ENCODE peak calls at places on chromosomes 13 and 19, in four cellular contexts. N, J, H and C are unnamed samples.
A peak's percentile ranks its signal among the peaks of the same experiment; 100 is the strongest.

GRCh38 chr19:19458110-19458816 is 52.8 kb downstream of the GATAD2A start:
- DNase-seq in H (no peak), N (no peak), J (no peak), C (no peak)

GRCh38 chr13:79779761-79780160 is 298.8 kb downstream of the NDFIP2 start:
- DNase-seq in J (peak; percentile 56), H (no peak), N (peak; percentile 33), C (peak; percentile 41)

GRCh38 chr19:42271861-42272534 is 2.9 kb downstream of the CIC start:
- DNase-seq in H (no peak), N (no peak), J (peak; percentile 31), C (no peak)

GRCh38 chr13:63625869-63626268 is 2210.2 kb upstream of the PCDH20 start:
- DNase-seq in J (no peak), H (no peak), N (no peak), C (no peak)

GRCh38 chr13:27830010-27830409 is 37.7 kb downstream of the GSX1 start:
- DNase-seq in J (peak; percentile 33), H (peak; percentile 26), N (peak; percentile 71), C (peak; percentile 31)

GRCh38 chr19:16566161-16566560 is 6.1 kb downstream of the SLC35E1 start:
- DNase-seq in H (peak; percentile 85), J (no peak), N (peak; percentile 51), C (no peak)

GRCh38 chr19:19185853-19186728 is 5.9 kb downstream of the BORCS8 start:
- DNase-seq in J (no peak), H (peak; percentile 50), N (peak; percentile 57), C (peak; percentile 92)

GRCh38 chr13:41495044-41495443 is 37.7 kb downstream of the RGCC start:
- DNase-seq in N (no peak), J (no peak), H (no peak), C (no peak)

GRCh38 chr19:41994521-41994971 is 516 bp upstream of the ATP1A3 start:
- DNase-seq in H (no peak), J (no peak), N (no peak), C (no peak)

GRCh38 chr13:25874907-25875306 is 176.9 kb downstream of the SHISA2 start:
- DNase-seq in H (peak; percentile 66), N (peak; percentile 26), J (no peak), C (peak; percentile 71)

GRCh38 chr13:95360464-95361097 is 59.3 kb upstream of the ABCC4 start:
- DNase-seq in N (no peak), J (no peak), H (no peak), C (no peak)

GRCh38 chr13:53200075-53200474 is 171.5 kb downstream of the OLFM4 start:
- DNase-seq in J (no peak), N (no peak), H (no peak), C (no peak)

GRCh38 chr13:46546084-46546786 is 6.7 kb upstream of the LRCH1 start:
- DNase-seq in N (no peak), H (no peak), J (no peak), C (no peak)

GRCh38 chr19:2249880-2250764 is 999 bp downstream of the AMH start:
- DNase-seq in H (no peak), N (no peak), J (no peak), C (no peak)

GRCh38 chr19:16328824-16329482 is 4.3 kb downstream of the KLF2 start:
- DNase-seq in J (peak; percentile 63), N (no peak), H (peak; percentile 60), C (peak; percentile 46)

GRCh38 chr19:4673216-4673615 is 3.1 kb upstream of the MYDGF start:
- DNase-seq in N (no peak), J (no peak), H (no peak), C (no peak)

GRCh38 chr19:30693179-30693578 is 321.0 kb downstream of the ZNF536 start:
- DNase-seq in J (no peak), H (no peak), N (no peak), C (no peak)

GRCh38 chr19:33406521-33407139 is 33.1 kb downstream of the CEBPG start:
- DNase-seq in N (peak; percentile 82), H (peak; percentile 56), J (peak; percentile 76), C (peak; percentile 82)

GRCh38 chr13:28489536-28489935 is 5.4 kb downstream of the FLT1 start:
- DNase-seq in H (no peak), J (no peak), N (no peak), C (no peak)

GRCh38 chr13:109095126-109095525 is 465.7 kb downstream of the MYO16 start:
- DNase-seq in H (no peak), J (no peak), N (no peak), C (no peak)

GRCh38 chr13:75783906-75784485 is 147.9 kb downstream of the LMO7 start:
- DNase-seq in N (no peak), H (no peak), J (no peak), C (no peak)

GRCh38 chr19:8831373-8831772 is 731 bp downstream of the ZNF558 start:
- DNase-seq in J (no peak), N (no peak), H (no peak), C (no peak)

GRCh38 chr19:1037553-1038115 is 2.3 kb upstream of the ABCA7 start:
- DNase-seq in H (no peak), N (peak; percentile 13), J (no peak), C (no peak)

GRCh38 chr19:737591-738093 is 13.3 kb upstream of the MISP start:
- DNase-seq in N (peak; percentile 72), J (peak; percentile 57), H (peak; percentile 37), C (peak; percentile 52)

GRCh38 chr13:113881614-113882265 is 17.9 kb upstream of the GAS6 start:
- DNase-seq in H (no peak), N (no peak), J (no peak), C (no peak)

GRCh38 chr13:51267581-51267980 is 45.4 kb downstream of the FAM124A start:
- DNase-seq in J (no peak), N (no peak), H (no peak), C (no peak)

GRCh38 chr19:6023085-6023682 is 45.2 kb upstream of the RANBP3 start:
- DNase-seq in J (no peak), N (no peak), H (no peak), C (peak; percentile 14)

GRCh38 chr19:11641241-11641640 is 44.0 kb downstream of the ZNF627 start:
- DNase-seq in J (no peak), N (no peak), H (no peak), C (no peak)

GRCh38 chr19:45889210-45889885 is 3.4 kb upstream of the IRF2BP1 start:
- DNase-seq in J (no peak), N (no peak), H (no peak), C (no peak)

GRCh38 chr13:28181413-28181812 is 43.1 kb downstream of the PAN3 start:
- DNase-seq in H (no peak), J (no peak), N (no peak), C (no peak)

GRCh38 chr13:102591988-102592781 is 4.6 kb upstream of the TPP2 start:
- DNase-seq in H (peak; percentile 59), N (peak; percentile 80), J (peak; percentile 76), C (peak; percentile 80)

GRCh38 chr19:4624733-4625362 is 14.5 kb upstream of the TNFAIP8L1 start:
- DNase-seq in H (no peak), J (no peak), N (no peak), C (no peak)

GRCh38 chr13:62906896-62907295 is 1491.2 kb upstream of the PCDH20 start:
- DNase-seq in H (no peak), J (no peak), N (no peak), C (no peak)

GRCh38 chr13:48369988-48370387 is 42.9 kb downstream of the LPAR6 start:
- DNase-seq in N (no peak), H (no peak), J (no peak), C (no peak)